ENCODE peak calls at places on chromosomes 7 and 10, in nine cellular contexts. M is astrocyte of the spinal cord, S is right lobe of liver, Q is HCT116, E is epithelial cell of esophagus, D is pancreas, A is MM.1S, V is heart right ventricle, P is body of pancreas. K is an unnamed sample.

GRCh38 chr10:107490389-107490788 is 325.9 kb upstream of the SORCS1 start:
- DNase-seq in D (no peak), Q (no peak), M (no peak), E (no peak), S (no peak), A (no peak), P (no peak), V (no peak), K (no peak)

GRCh38 chr7:36182854-36183604 is 30.0 kb downstream of the EEPD1 start:
- DNase-seq in V (no peak), Q (no peak), D (no peak), M (no peak), A (no peak), E (peak), P (no peak), S (no peak), K (no peak)

GRCh38 chr7:80584778-80585177 is 53.7 kb upstream of the CD36 start:
- DNase-seq in Q (no peak), A (no peak), V (no peak), S (no peak), E (peak), M (no peak), D (no peak), P (peak), K (no peak)

GRCh38 chr7:82257118-82257695 is 186.4 kb downstream of the CACNA2D1 start:
- DNase-seq in Q (no peak), S (no peak), P (no peak), A (no peak), M (no peak), V (no peak), E (no peak), D (no peak), K (no peak)

GRCh38 chr7:32915041-32915536 is 23.5 kb upstream of the KBTBD2 start:
- DNase-seq in Q (no peak), S (no peak), V (no peak), M (no peak), P (no peak), E (no peak), A (no peak), D (no peak), K (no peak)

GRCh38 chr7:81604075-81604807 is 165.6 kb downstream of the HGF start:
- DNase-seq in Q (no peak), V (no peak), A (no peak), S (no peak), E (peak), M (peak), P (no peak), D (no peak), K (no peak)

GRCh38 chr10:119443441-119443840 is 99.1 kb downstream of the RGS10 start:
- DNase-seq in A (no peak), D (no peak), Q (no peak), M (no peak), S (no peak), P (no peak), E (no peak), V (no peak), K (no peak)

GRCh38 chr7:134778941-134779740 is at the start of gene CALD1:
- DNase-seq in E (peak), S (no peak), V (peak), D (peak), Q (peak), P (peak), A (peak), M (peak), K (peak)

GRCh38 chr7:90621130-90621891 is 25.2 kb downstream of the CDK14 start:
- DNase-seq in M (no peak), A (no peak), P (no peak), Q (no peak), D (no peak), S (no peak), E (no peak), V (no peak), K (no peak)

GRCh38 chr7:130865408-130866236 is 131.6 kb upstream of the KLF14 start:
- DNase-seq in E (peak), Q (no peak), V (no peak), S (no peak), M (no peak), A (peak), D (no peak), P (no peak), K (no peak)

GRCh38 chr10:44723082-44723481 is 188.1 kb upstream of the TMEM72 start:
- DNase-seq in E (no peak), P (no peak), D (no peak), A (no peak), V (no peak), S (no peak), M (no peak), Q (no peak), K (no peak)

GRCh38 chr7:149071641-149072437 is 18.7 kb downstream of the ZNF786 start:
- DNase-seq in P (no peak), V (peak), Q (peak), S (no peak), D (no peak), M (no peak), E (peak), A (no peak), K (no peak)

GRCh38 chr7:155052982-155053381 is 17.1 kb upstream of the HTR5A start:
- DNase-seq in M (no peak), D (no peak), Q (no peak), A (no peak), E (no peak), S (no peak), P (no peak), V (no peak), K (no peak)

GRCh38 chr10:17141504-17142229 is 12.1 kb upstream of the CUBN start:
- DNase-seq in S (no peak), V (no peak), P (no peak), M (no peak), D (no peak), A (no peak), Q (no peak), E (no peak), K (no peak)

GRCh38 chr7:131688738-131689661 is 132.6 kb upstream of the PODXL start:
- DNase-seq in M (peak), S (no peak), Q (peak), A (peak), D (peak), P (peak), E (peak), V (peak), K (peak)

GRCh38 chr10:15678851-15679250 is 40.9 kb downstream of the ITGA8 start:
- DNase-seq in A (no peak), E (no peak), Q (no peak), V (no peak), S (no peak), M (no peak), D (no peak), P (no peak), K (no peak)

DNA sequence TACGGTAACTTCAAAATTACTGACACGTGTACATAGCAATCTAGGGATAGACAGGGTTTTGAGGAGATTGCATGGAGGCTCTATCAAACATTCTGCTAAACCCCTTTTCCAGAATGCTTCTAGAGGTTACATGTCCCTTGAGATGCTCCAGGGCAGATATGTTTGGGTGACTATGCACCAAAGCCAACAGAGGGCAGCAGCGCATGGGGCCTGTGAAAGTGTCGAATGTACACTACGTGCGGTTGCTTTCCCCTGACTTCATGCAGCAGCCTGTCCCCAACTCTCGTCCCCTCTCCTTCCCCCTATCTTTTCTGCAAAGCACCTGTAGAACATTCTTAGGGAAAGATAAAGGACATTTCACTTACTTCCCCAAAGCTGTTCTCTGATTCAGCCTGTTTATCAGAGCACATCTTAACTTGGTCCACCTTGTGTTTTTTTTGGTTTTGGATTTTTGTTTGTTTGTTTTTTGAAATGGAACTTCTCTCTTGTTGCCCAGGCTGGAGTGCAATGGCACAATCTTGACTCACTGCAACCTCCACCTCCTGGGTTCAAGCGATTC is 90.2 kb downstream of the UBE3C start:
- DNase-seq in E (peak), Q (no peak), M (no peak), D (no peak), V (no peak), P (no peak), A (peak), S (no peak), K (no peak)
- TF ChIP-seq CTCF in E (peak), Q (peak), M (peak), D (no peak), V (peak), P (no peak), A (peak), S (peak), K (peak)

GRCh38 chr7:50779427-50779826 is 3.3 kb downstream of the GRB10 start:
- DNase-seq in E (no peak), P (no peak), D (no peak), S (no peak), Q (no peak), A (no peak), M (no peak), V (no peak), K (no peak)

GRCh38 chr7:50775231-50775630 is 7.5 kb downstream of the GRB10 start:
- DNase-seq in M (no peak), V (no peak), E (no peak), S (no peak), A (no peak), Q (no peak), D (no peak), P (no peak), K (no peak)

GRCh38 chr7:50780436-50780835 is 2.3 kb downstream of the GRB10 start:
- DNase-seq in M (no peak), D (no peak), A (no peak), P (no peak), V (no peak), S (no peak), Q (no peak), E (no peak), K (no peak)

GRCh38 chr7:50775826-50776225 is 6.9 kb downstream of the GRB10 start:
- DNase-seq in M (no peak), P (no peak), S (no peak), Q (no peak), D (no peak), A (no peak), V (no peak), E (no peak), K (no peak)

GRCh38 chr7:50778189-50778588 is 4.5 kb downstream of the GRB10 start:
- DNase-seq in M (no peak), V (no peak), A (no peak), D (no peak), S (no peak), Q (no peak), E (no peak), P (no peak), K (no peak)
- H3K4me3 ChIP-seq in M (no peak), V (no peak), A (no peak), D (no peak), S (no peak), Q (no peak), E (no peak), P (no peak), K (no peak)

GRCh38 chr7:99314504-99314903 is 11.2 kb upstream of the ARPC1A start:
- DNase-seq in V (no peak), D (no peak), E (peak), P (no peak), S (no peak), M (no peak), A (no peak), Q (no peak), K (no peak)
- TF ChIP-seq CTCF in V (no peak), D (no peak), E (peak), P (no peak), S (no peak), M (no peak), A (no peak), Q (no peak), K (no peak)

GRCh38 chr10:29105516-29106215 is 183.2 kb upstream of the LYZL1 start:
- DNase-seq in E (no peak), V (no peak), Q (no peak), S (no peak), A (no peak), M (peak), D (no peak), P (no peak), K (no peak)
- H3K4me3 ChIP-seq in E (no peak), V (no peak), Q (no peak), S (no peak), A (no peak), M (no peak), D (no peak), P (no peak), K (no peak)

GRCh38 chr10:125564570-125564969 is 118.4 kb downstream of the TEX36 start:
- DNase-seq in M (no peak), E (no peak), Q (no peak), S (no peak), V (no peak), D (no peak), A (no peak), P (no peak), K (no peak)

GRCh38 chr10:125560947-125561346 is 122.0 kb downstream of the TEX36 start:
- DNase-seq in M (no peak), S (no peak), A (no peak), D (no peak), Q (no peak), P (no peak), V (no peak), E (no peak), K (no peak)

GRCh38 chr10:125567529-125567928 is 115.4 kb downstream of the TEX36 start:
- DNase-seq in D (no peak), A (no peak), M (no peak), S (no peak), V (no peak), Q (no peak), E (no peak), P (no peak), K (no peak)

GRCh38 chr10:125559210-125559609 is 123.8 kb downstream of the TEX36 start:
- DNase-seq in A (peak), S (no peak), Q (no peak), E (no peak), M (no peak), P (no peak), D (no peak), V (no peak), K (no peak)

GRCh38 chr10:125562737-125563136 is 120.2 kb downstream of the TEX36 start:
- DNase-seq in D (no peak), V (no peak), A (no peak), M (no peak), E (no peak), Q (peak), S (no peak), P (no peak), K (no peak)
- TF ChIP-seq CTCF in D (no peak), V (no peak), A (no peak), M (no peak), E (peak), Q (peak), S (no peak), P (no peak), K (peak)

GRCh38 chr7:8360564-8361153 is 72.8 kb upstream of the NXPH1 start:
- DNase-seq in A (no peak), E (no peak), Q (no peak), P (no peak), V (no peak), D (no peak), M (no peak), S (no peak), K (no peak)

GRCh38 chr7:8357536-8357935 is 75.9 kb upstream of the NXPH1 start:
- DNase-seq in M (no peak), E (no peak), P (no peak), S (no peak), A (no peak), V (no peak), Q (no peak), D (no peak), K (no peak)

GRCh38 chr7:8365499-8366110 is 67.8 kb upstream of the NXPH1 start:
- DNase-seq in V (no peak), D (no peak), P (no peak), M (no peak), Q (peak), E (peak), S (no peak), A (peak), K (no peak)

GRCh38 chr7:8363407-8364015 is 69.9 kb upstream of the NXPH1 start:
- DNase-seq in A (no peak), P (no peak), E (peak), D (no peak), Q (no peak), S (no peak), V (no peak), M (no peak), K (no peak)

GRCh38 chr7:8362723-8363369 is 70.6 kb upstream of the NXPH1 start:
- DNase-seq in S (no peak), D (no peak), P (no peak), A (no peak), E (no peak), M (no peak), V (no peak), Q (no peak), K (no peak)
- H3K4me3 ChIP-seq in S (no peak), D (no peak), P (no peak), A (no peak), E (no peak), M (no peak), V (no peak), Q (no peak), K (no peak)

K was measured in HFF-Myc.